ENCODE peak calls at places on chromosomes 16 and 17, in four cellular contexts. G is GM12878, F is K562, C is HepG2. Z is an unnamed sample.

GRCh38 chr17:564526-564925 is 150.1 kb downstream of the VPS53 start:
- DNase-seq in C (no peak), F (no peak), G (no peak), Z (no peak)

GRCh38 chr16:12532871-12533610 is 270.6 kb downstream of the CPPED1 start:
- DNase-seq in F (no peak), C (no peak), G (no peak), Z (no peak)

GRCh38 chr16:51357839-51358238 is 206.8 kb upstream of the SALL1 start:
- DNase-seq in G (no peak), C (no peak), F (no peak), Z (no peak)

GRCh38 chr17:46074540-46074939 is 75.5 kb downstream of the STH start:
- DNase-seq in G (no peak), F (no peak), C (no peak), Z (no peak)

GRCh38 chr17:59300941-59301340 is 30.5 kb upstream of the YPEL2 start:
- DNase-seq in C (no peak), F (no peak), G (no peak), Z (no peak)

GRCh38 chr16:30740364-30741251 is 7.6 kb upstream of the PHKG2 start:
- DNase-seq in G (no peak), C (no peak), F (peak; percentile 74), Z (no peak)

GRCh38 chr17:13320046-13320785 is 281.5 kb downstream of the HS3ST3A1 start:
- DNase-seq in F (no peak), C (no peak), G (no peak), Z (no peak)

GRCh38 chr17:35900693-35901487 is 20.7 kb upstream of the CCL5 start:
- DNase-seq in G (no peak), C (no peak), F (peak; percentile 22), Z (peak; percentile 25)

GRCh38 chr17:27153005-27153404 is 140.9 kb upstream of the WSB1 start:
- DNase-seq in G (no peak), C (no peak), F (no peak), Z (no peak)

GRCh38 chr17:78359216-78359935 is 501 bp downstream of the SOCS3 start:
- DNase-seq in F (peak; percentile 42), C (no peak), G (no peak), Z (no peak)

GRCh38 chr16:55277536-55277935 is 46.5 kb upstream of the IRX6 start:
- DNase-seq in F (no peak), G (no peak), C (no peak), Z (no peak)
- TF ChIP-seq FOXK2 in F (no peak), G (no peak), C (no peak), Z (no peak)

DNA sequence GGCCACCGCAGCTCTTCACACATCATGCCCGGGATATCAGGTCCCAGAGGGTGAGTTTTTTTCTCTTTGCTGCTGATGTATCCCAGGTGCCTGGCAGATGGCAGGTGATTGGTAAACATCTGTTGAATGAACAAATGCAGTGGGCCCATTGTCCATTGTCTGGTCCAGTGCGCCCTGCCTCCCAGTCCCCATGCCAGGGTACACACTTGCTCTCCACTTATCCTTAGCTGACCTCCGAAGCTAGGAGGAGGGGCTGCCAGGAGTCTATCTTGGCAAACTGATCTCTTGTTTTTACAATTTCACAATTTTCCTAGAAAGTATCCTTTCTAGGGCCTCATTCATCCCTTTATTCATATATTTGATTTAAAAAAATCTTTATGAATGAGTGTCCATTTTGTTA is 196.0 kb downstream of the RAB11FIP4 start:
- DNase-seq in F (no peak), C (no peak), G (no peak), Z (no peak)
- TF ChIP-seq FOXK2 in F (no peak), C (no peak), G (no peak), Z (no peak)

GRCh38 chr17:2549392-2550211 is 37.9 kb upstream of the METTL16 start:
- DNase-seq in G (no peak), C (no peak), F (no peak), Z (no peak)
- TF ChIP-seq FOXK2 in G (no peak), C (no peak), F (no peak), Z (no peak)

DNA sequence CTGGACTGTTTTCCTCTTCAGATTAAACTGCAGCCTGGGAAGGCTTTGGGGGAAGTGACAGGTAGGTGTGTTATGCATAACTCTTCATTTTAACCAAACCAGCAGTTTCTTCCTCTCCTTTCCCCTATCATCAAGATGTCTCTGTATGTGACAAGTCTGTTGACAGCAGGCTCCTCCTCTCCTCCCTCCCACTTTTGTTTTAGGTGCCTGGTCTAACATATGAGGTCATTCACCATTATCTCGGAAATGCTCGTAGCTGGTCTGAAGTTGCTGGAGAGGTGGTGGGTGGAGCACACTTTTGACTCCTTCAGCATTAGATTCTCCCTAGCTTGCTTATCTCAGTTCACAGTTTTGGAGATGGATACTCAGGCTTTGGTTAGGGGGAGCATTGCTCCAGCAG is 571.0 kb upstream of the EEF2KMT start:
- DNase-seq in F (peak; percentile 38), C (no peak), G (no peak), Z (no peak)
- TF ChIP-seq FOXK2 in F (no peak), C (no peak), G (no peak), Z (no peak)

GRCh38 chr17:82299452-82299851 is 18.0 kb downstream of the CD7 start:
- DNase-seq in G (no peak), C (no peak), F (no peak), Z (no peak)
- TF ChIP-seq FOXK2 in G (no peak), C (no peak), F (no peak), Z (no peak)

GRCh38 chr17:51765558-51766145 is 392.9 kb downstream of the CA10 start:
- DNase-seq in C (no peak), F (no peak), G (no peak), Z (no peak)
- TF ChIP-seq FOXK2 in C (no peak), F (no peak), G (no peak), Z (no peak)

DNA sequence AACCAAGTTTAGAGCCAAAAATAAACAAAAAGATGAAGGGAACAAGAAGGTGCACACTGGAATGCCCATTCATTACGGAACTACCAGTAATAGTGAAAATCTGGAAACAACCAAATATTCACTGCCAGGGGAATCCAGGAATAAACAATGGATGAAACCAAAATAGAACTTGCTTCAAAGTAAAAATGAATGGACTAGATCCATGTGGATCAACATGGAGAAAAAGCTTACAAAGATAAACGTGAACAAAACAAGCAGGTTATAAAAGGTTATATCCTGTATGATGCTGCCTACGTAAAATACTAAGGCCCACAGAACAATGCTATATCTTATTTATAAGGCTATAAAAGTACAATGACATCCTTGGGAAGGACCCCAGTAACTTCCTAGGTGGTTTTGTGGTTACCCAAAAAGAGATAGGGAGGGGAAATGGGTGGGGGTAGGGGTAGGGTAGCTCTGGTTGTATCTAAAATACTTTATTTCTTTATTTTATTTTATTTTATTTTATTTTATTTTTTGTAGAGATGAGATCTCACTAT is 12.8 kb upstream of the CCL22 start:
- DNase-seq in G (no peak), F (no peak), C (no peak), Z (no peak)
- TF ChIP-seq FOXK2 in G (no peak), F (no peak), C (no peak), Z (no peak)

GRCh38 chr16:54297154-54297553 is 10.6 kb upstream of the IRX3 start:
- DNase-seq in C (no peak), F (no peak), G (no peak), Z (no peak)
- TF ChIP-seq FOXK2 in C (no peak), F (no peak), G (no peak), Z (no peak)